ENCODE peak calls at places on chromosomes 11 and 22, in seven cellular contexts. G, H, M, B, N, W and E are unnamed samples.
A peak's percentile ranks its signal among the peaks of the same experiment; 100 is the strongest.

GRCh38 chr22:38272373-38273134 is at the start of gene TMEM184B:
- DNase-seq in G (peak; percentile 66), H (peak; percentile 81), M (peak; percentile 55), B (no peak), N (no peak), W (peak; percentile 90), E (peak; percentile 91)

GRCh38 chr11:134583397-134583990 is 171.5 kb upstream of the B3GAT1 start:
- DNase-seq in G (no peak), H (no peak), M (no peak), B (no peak), N (no peak), W (no peak), E (no peak)

GRCh38 chr11:34915136-34916013 is 804 bp downstream of the APIP start:
- DNase-seq in G (peak; percentile 53), H (peak; percentile 62), M (no peak), B (no peak), N (no peak), W (peak; percentile 58), E (no peak)

GRCh38 chr11:78072455-78072854 is 7.2 kb downstream of the NDUFC2 start:
- DNase-seq in G (no peak), H (no peak), M (no peak), B (no peak), N (no peak), W (no peak), E (no peak)

GRCh38 chr11:96342131-96342970 is 644 bp downstream of the MAML2 start:
- DNase-seq in G (no peak), H (no peak), M (no peak), B (no peak), N (no peak), W (peak; percentile 34), E (no peak)

GRCh38 chr22:23847310-23847920 is 8.6 kb upstream of the DERL3 start:
- DNase-seq in G (no peak), H (peak; percentile 31), M (no peak), B (no peak), N (no peak), W (no peak), E (no peak)

GRCh38 chr11:134120143-134120850 is 51.4 kb downstream of the JAM3 start:
- DNase-seq in G (peak; percentile 97), H (no peak), M (no peak), B (no peak), N (no peak), W (peak; percentile 88), E (peak; percentile 44)

GRCh38 chr11:69637956-69638871 is 2.7 kb upstream of the CCND1 start:
- DNase-seq in G (peak; percentile 70), H (no peak), M (peak; percentile 98), B (peak; percentile 87), N (peak; percentile 88), W (peak; percentile 90), E (peak; percentile 50)

GRCh38 chr11:109733245-109733644 is 311.3 kb downstream of the C11orf87 start:
- DNase-seq in G (peak; percentile 33), H (no peak), M (no peak), B (no peak), N (no peak), W (peak; percentile 16), E (no peak)

GRCh38 chr11:116035972-116036371 is 531.8 kb upstream of the CADM1 start:
- DNase-seq in G (no peak), H (no peak), M (no peak), B (no peak), N (peak; percentile 36), W (no peak), E (no peak)

GRCh38 chr11:72430743-72431570 is 3.4 kb downstream of the CLPB start:
- DNase-seq in G (peak; percentile 71), H (no peak), M (peak; percentile 63), B (no peak), N (peak; percentile 78), W (peak; percentile 80), E (peak; percentile 43)

GRCh38 chr22:39388261-39389011 is 11.1 kb upstream of the TAB1 start:
- DNase-seq in G (peak; percentile 68), H (peak; percentile 88), M (no peak), B (peak; percentile 78), N (peak; percentile 95), W (peak; percentile 94), E (peak; percentile 77)

GRCh38 chr22:22881116-22882032 is 6.2 kb upstream of the IGLL5 start:
- DNase-seq in G (no peak), H (no peak), M (no peak), B (no peak), N (no peak), W (no peak), E (no peak)

GRCh38 chr22:23130697-23131096 is 11.1 kb downstream of the RSPH14 start:
- DNase-seq in G (no peak), H (no peak), M (no peak), B (no peak), N (no peak), W (no peak), E (no peak)

GRCh38 chr11:105202844-105203548 is 63.4 kb upstream of the CARD18 start:
- DNase-seq in G (no peak), H (no peak), M (peak; percentile 84), B (no peak), N (no peak), W (peak; percentile 6), E (no peak)

GRCh38 chr11:37525336-37525735 is 927.3 kb upstream of the RAG2 start:
- DNase-seq in G (peak; percentile 53), H (no peak), M (no peak), B (no peak), N (no peak), W (peak; percentile 43), E (no peak)